ENCODE peak calls at places on chromosomes 16 and 17, in five cellular contexts. U is activated T-helper 1 cell treated with anti-CD3 and anti-CD28 coated beads, Interleukin-2, amount 50 U/mL, for 16 hours; X is AG09309; A is A673; Z is kidney epithelial cell. E is an unnamed sample.

GRCh38 chr16:81716478-81717210 is 62.4 kb upstream of the PLCG2 start:
- DNase-seq in U (no peak), X (no peak), A (no peak), Z (no peak), E (no peak)

GRCh38 chr17:76843703-76844484 is 24.3 kb upstream of the MGAT5B start:
- DNase-seq in U (no peak), X (no peak), A (peak), Z (no peak), E (no peak)

GRCh38 chr17:42340691-42341127 is 47.5 kb downstream of the STAT3 start:
- DNase-seq in U (no peak), X (no peak), A (no peak), Z (no peak), E (no peak)

GRCh38 chr17:34981538-34982241 is 1.4 kb downstream of the LIG3 start:
- DNase-seq in U (no peak), X (no peak), A (peak), Z (no peak), E (peak)

GRCh38 chr16:71767060-71767900 is 41.4 kb downstream of the AP1G1 start:
- DNase-seq in U (no peak), X (no peak), A (no peak), Z (no peak), E (no peak)

GRCh38 chr16:28845173-28846079 is 722 bp downstream of the TUFM start:
- DNase-seq in U (no peak), X (no peak), A (peak), Z (no peak), E (peak)

GRCh38 chr16:28999577-28999976 is 14.7 kb downstream of the LAT start:
- DNase-seq in U (no peak), X (no peak), A (no peak), Z (no peak), E (no peak)

GRCh38 chr17:3603119-3603869 is 5.9 kb downstream of the TRPV1 start:
- DNase-seq in U (no peak), X (peak), A (no peak), Z (peak), E (no peak)

GRCh38 chr16:6857575-6857974 is 475.1 kb upstream of the RBFOX1 start:
- DNase-seq in U (no peak), X (no peak), A (no peak), Z (no peak), E (no peak)

GRCh38 chr17:82615084-82616020 is 32.9 kb downstream of the WDR45B start:
- DNase-seq in U (no peak), X (no peak), A (no peak), Z (no peak), E (no peak)

GRCh38 chr16:53768593-53768992 is 64.6 kb downstream of the FTO start:
- DNase-seq in U (no peak), X (peak), A (peak), Z (no peak), E (no peak)

GRCh38 chr17:59105852-59106462 is 723 bp downstream of the TRIM37 start:
- DNase-seq in U (peak), X (no peak), A (peak), Z (no peak), E (peak)

GRCh38 chr16:29742683-29743275 is 3.0 kb downstream of the C16orf54 start:
- DNase-seq in U (no peak), X (no peak), A (no peak), Z (no peak), E (no peak)

GRCh38 chr16:57647136-57647875 is 18.9 kb downstream of the ADGRG1 start:
- DNase-seq in U (no peak), X (no peak), A (no peak), Z (no peak), E (no peak)

GRCh38 chr17:15384142-15384803 is 42.9 kb upstream of the TEKT3 start:
- DNase-seq in U (no peak), X (no peak), A (no peak), Z (no peak), E (no peak)

GRCh38 chr17:14048169-14048568 is 21.1 kb upstream of the COX10 start:
- DNase-seq in U (no peak), X (no peak), A (peak), Z (no peak), E (no peak)

GRCh38 chr16:31365131-31365865 is 10.3 kb downstream of the ITGAX start:
- DNase-seq in U (no peak), X (no peak), A (no peak), Z (no peak), E (no peak)

GRCh38 chr16:64858076-64858475 is 263.8 kb downstream of the CDH11 start:
- DNase-seq in U (no peak), X (no peak), A (no peak), Z (no peak), E (no peak)

GRCh38 chr16:324201-324450 is 28.4 kb downstream of the AXIN1 start:
- DNase-seq in U (no peak), X (no peak), A (no peak), Z (no peak), E (no peak)

GRCh38 chr17:50062323-50063243 is 6.7 kb downstream of the ITGA3 start:
- DNase-seq in U (no peak), X (peak), A (no peak), Z (peak), E (no peak)

GRCh38 chr16:71172808-71173207 is 57.7 kb downstream of the HYDIN start:
- DNase-seq in U (no peak), X (no peak), A (no peak), Z (no peak), E (no peak)

GRCh38 chr17:55285340-55286301 is 20.9 kb downstream of the HLF start:
- DNase-seq in U (no peak), X (no peak), A (no peak), Z (no peak), E (no peak)

GRCh38 chr16:88886915-88887521 is 20.6 kb upstream of the PABPN1L start:
- DNase-seq in U (no peak), X (no peak), A (no peak), Z (no peak), E (no peak)

E was measured in NCI-H2227 treated with DMSO at 0.1 percent for 48 hours.